ENCODE peak calls at places on chromosomes 16 and 17, in nine cellular contexts. One of them, this sample, is unnamed.

GRCh38 chr17:73030995-73031394 is 61.5 kb downstream of the SLC39A11 start:
- ATAC-seq in K562: no peak
- ATAC-seq in left lung: no peak
- ATAC-seq in GM23338: no peak
- ATAC-seq in right cardiac atrium: no peak
- ATAC-seq in CD8-positive, alpha-beta T cell: no peak
- ATAC-seq in IMR-90: no peak
- ATAC-seq in CD4-positive, alpha-beta T cell: no peak
- ATAC-seq in pancreas: no peak
- ATAC-seq in this sample: no peak

GRCh38 chr16:20484726-20485125 is 33.4 kb downstream of the ACSM2A start:
- ATAC-seq in K562: peak; percentile 69
- ATAC-seq in left lung: no peak
- ATAC-seq in GM23338: no peak
- ATAC-seq in right cardiac atrium: no peak
- ATAC-seq in CD8-positive, alpha-beta T cell: no peak
- ATAC-seq in IMR-90: no peak
- ATAC-seq in CD4-positive, alpha-beta T cell: no peak
- ATAC-seq in pancreas: no peak
- ATAC-seq in this sample: no peak

GRCh38 chr16:30724641-30725464 is 23.4 kb upstream of the PHKG2 start:
- ATAC-seq in K562: no peak
- ATAC-seq in left lung: peak; percentile 49
- ATAC-seq in GM23338: no peak
- ATAC-seq in right cardiac atrium: peak; percentile 49
- ATAC-seq in CD8-positive, alpha-beta T cell: no peak
- ATAC-seq in IMR-90: no peak
- ATAC-seq in CD4-positive, alpha-beta T cell: no peak
- ATAC-seq in pancreas: peak; percentile 52
- ATAC-seq in this sample: peak; percentile 57

GRCh38 chr17:350706-351435 is 1.7 kb downstream of the RPH3AL start:
- ATAC-seq in K562: no peak
- ATAC-seq in left lung: peak; percentile 50
- ATAC-seq in GM23338: no peak
- ATAC-seq in right cardiac atrium: peak; percentile 94
- ATAC-seq in CD8-positive, alpha-beta T cell: no peak
- ATAC-seq in IMR-90: peak; percentile 62
- ATAC-seq in CD4-positive, alpha-beta T cell: no peak
- ATAC-seq in pancreas: peak; percentile 31
- ATAC-seq in this sample: peak; percentile 89

GRCh38 chr17:4488989-4489595 is 9.6 kb upstream of the SPNS2 start:
- ATAC-seq in K562: no peak
- ATAC-seq in left lung: peak; percentile 79
- ATAC-seq in GM23338: no peak
- ATAC-seq in right cardiac atrium: no peak
- ATAC-seq in CD8-positive, alpha-beta T cell: no peak
- ATAC-seq in IMR-90: no peak
- ATAC-seq in CD4-positive, alpha-beta T cell: no peak
- ATAC-seq in pancreas: peak; percentile 11
- ATAC-seq in this sample: no peak

GRCh38 chr16:30609928-30610839 is at the start of gene ZNF689:
- ATAC-seq in K562: peak; percentile 91
- ATAC-seq in left lung: peak; percentile 96
- ATAC-seq in GM23338: peak; percentile 92
- ATAC-seq in right cardiac atrium: peak; percentile 97
- ATAC-seq in CD8-positive, alpha-beta T cell: peak; percentile 88
- ATAC-seq in IMR-90: peak; percentile 88
- ATAC-seq in CD4-positive, alpha-beta T cell: peak; percentile 92
- ATAC-seq in pancreas: peak; percentile 94
- ATAC-seq in this sample: peak; percentile 99

GRCh38 chr17:43574896-43575525 is 28.9 kb upstream of the ETV4 start:
- ATAC-seq in K562: no peak
- ATAC-seq in left lung: no peak
- ATAC-seq in GM23338: no peak
- ATAC-seq in right cardiac atrium: no peak
- ATAC-seq in CD8-positive, alpha-beta T cell: no peak
- ATAC-seq in IMR-90: no peak
- ATAC-seq in CD4-positive, alpha-beta T cell: no peak
- ATAC-seq in pancreas: no peak
- ATAC-seq in this sample: no peak

GRCh38 chr17:37614391-37614790 is 5.2 kb upstream of the SYNRG start:
- ATAC-seq in K562: no peak
- ATAC-seq in left lung: no peak
- ATAC-seq in GM23338: no peak
- ATAC-seq in right cardiac atrium: no peak
- ATAC-seq in CD8-positive, alpha-beta T cell: no peak
- ATAC-seq in IMR-90: peak; percentile 64
- ATAC-seq in CD4-positive, alpha-beta T cell: no peak
- ATAC-seq in pancreas: no peak
- ATAC-seq in this sample: no peak

GRCh38 chr16:23132921-23133532 is 16.2 kb downstream of the USP31 start:
- ATAC-seq in K562: no peak
- ATAC-seq in left lung: peak; percentile 19
- ATAC-seq in GM23338: peak; percentile 59
- ATAC-seq in right cardiac atrium: peak; percentile 85
- ATAC-seq in CD8-positive, alpha-beta T cell: no peak
- ATAC-seq in IMR-90: peak; percentile 46
- ATAC-seq in CD4-positive, alpha-beta T cell: no peak
- ATAC-seq in pancreas: no peak
- ATAC-seq in this sample: peak; percentile 33

GRCh38 chr17:7077911-7078546 is 2.0 kb downstream of the CLEC10A start:
- ATAC-seq in K562: no peak
- ATAC-seq in left lung: no peak
- ATAC-seq in GM23338: no peak
- ATAC-seq in right cardiac atrium: no peak
- ATAC-seq in CD8-positive, alpha-beta T cell: no peak
- ATAC-seq in IMR-90: no peak
- ATAC-seq in CD4-positive, alpha-beta T cell: no peak
- ATAC-seq in pancreas: no peak
- ATAC-seq in this sample: no peak

GRCh38 chr16:72859581-72859980 is 188.3 kb downstream of the ZFHX3 start:
- ATAC-seq in K562: no peak
- ATAC-seq in left lung: no peak
- ATAC-seq in GM23338: no peak
- ATAC-seq in right cardiac atrium: no peak
- ATAC-seq in CD8-positive, alpha-beta T cell: no peak
- ATAC-seq in IMR-90: no peak
- ATAC-seq in CD4-positive, alpha-beta T cell: no peak
- ATAC-seq in pancreas: no peak
- ATAC-seq in this sample: no peak

GRCh38 chr16:72860726-72861562 is 187.0 kb downstream of the ZFHX3 start:
- ATAC-seq in K562: no peak
- ATAC-seq in left lung: peak; percentile 29
- ATAC-seq in GM23338: no peak
- ATAC-seq in right cardiac atrium: no peak
- ATAC-seq in CD8-positive, alpha-beta T cell: no peak
- ATAC-seq in IMR-90: no peak
- ATAC-seq in CD4-positive, alpha-beta T cell: no peak
- ATAC-seq in pancreas: peak; percentile 21
- ATAC-seq in this sample: no peak

GRCh38 chr16:72858611-72859493 is 189.1 kb downstream of the ZFHX3 start:
- ATAC-seq in K562: no peak
- ATAC-seq in left lung: no peak
- ATAC-seq in GM23338: no peak
- ATAC-seq in right cardiac atrium: peak; percentile 82
- ATAC-seq in CD8-positive, alpha-beta T cell: no peak
- ATAC-seq in IMR-90: peak; percentile 89
- ATAC-seq in CD4-positive, alpha-beta T cell: no peak
- ATAC-seq in pancreas: peak; percentile 34
- ATAC-seq in this sample: peak; percentile 22

GRCh38 chr16:72856797-72857196 is 191.1 kb downstream of the ZFHX3 start:
- ATAC-seq in K562: peak; percentile 52
- ATAC-seq in left lung: peak; percentile 17
- ATAC-seq in GM23338: peak; percentile 87
- ATAC-seq in right cardiac atrium: no peak
- ATAC-seq in CD8-positive, alpha-beta T cell: no peak
- ATAC-seq in IMR-90: no peak
- ATAC-seq in CD4-positive, alpha-beta T cell: no peak
- ATAC-seq in pancreas: peak; percentile 59
- ATAC-seq in this sample: no peak

DNA sequence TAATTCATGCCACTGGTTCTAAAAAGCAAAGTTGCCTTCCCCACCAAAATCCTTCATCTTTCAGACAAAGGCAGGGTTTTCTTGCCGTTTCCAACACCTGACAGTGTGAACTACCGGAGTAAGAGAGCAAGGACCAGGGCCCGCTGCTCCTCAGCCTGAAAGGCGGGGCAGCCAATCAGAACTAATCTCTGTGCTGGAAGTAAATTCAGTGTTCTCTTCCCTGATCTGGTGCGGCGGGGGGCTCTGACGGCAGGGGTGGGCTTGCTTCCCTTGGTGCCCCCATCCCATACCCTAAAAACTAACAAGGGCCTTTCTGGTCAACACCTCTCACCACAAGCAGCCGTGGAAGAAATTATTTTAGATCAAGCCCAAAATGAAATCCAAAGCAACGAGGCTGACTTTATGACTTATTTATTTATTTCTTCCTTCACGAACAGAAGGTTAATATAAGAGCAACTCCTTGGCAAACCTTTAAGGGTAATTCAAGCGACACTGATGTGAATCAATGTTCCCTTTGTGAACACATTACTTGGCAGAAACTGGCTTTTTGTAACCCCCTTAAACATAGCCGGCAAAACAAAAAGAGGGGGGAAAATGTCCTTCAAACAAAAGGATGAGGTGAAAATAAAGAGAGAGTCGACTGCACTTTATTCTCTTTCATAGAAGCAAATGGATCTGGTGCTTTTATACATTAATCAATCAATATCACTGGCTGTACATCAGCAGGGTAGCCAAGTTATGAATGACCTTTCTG is 189.9 kb downstream of the ZFHX3 start:
- ATAC-seq in K562: no peak
- ATAC-seq in left lung: no peak
- ATAC-seq in GM23338: peak; percentile 22
- ATAC-seq in right cardiac atrium: no peak
- ATAC-seq in CD8-positive, alpha-beta T cell: no peak
- ATAC-seq in IMR-90: no peak
- ATAC-seq in CD4-positive, alpha-beta T cell: no peak
- ATAC-seq in pancreas: no peak
- ATAC-seq in this sample: no peak
- H3K27ac ChIP-seq in K562: no peak overlapping the region
- H3K27ac ChIP-seq in left lung: peak overlapping the region; percentile 7
- H3K27ac ChIP-seq in GM23338: no peak overlapping the region
- H3K27ac ChIP-seq in right cardiac atrium: peak overlapping the region; percentile 61
- H3K27ac ChIP-seq in CD8-positive, alpha-beta T cell: no peak overlapping the region
- H3K27ac ChIP-seq in IMR-90: no peak overlapping the region
- H3K27ac ChIP-seq in CD4-positive, alpha-beta T cell: no peak overlapping the region
- H3K27ac ChIP-seq in pancreas: no peak overlapping the region
- H3K27ac ChIP-seq in this sample: peak overlapping the region; percentile 58

GRCh38 chr17:17022011-17022800 is 20.1 kb upstream of the MPRIP start:
- ATAC-seq in K562: no peak
- ATAC-seq in left lung: no peak
- ATAC-seq in GM23338: no peak
- ATAC-seq in right cardiac atrium: no peak
- ATAC-seq in CD8-positive, alpha-beta T cell: no peak
- ATAC-seq in IMR-90: no peak
- ATAC-seq in CD4-positive, alpha-beta T cell: no peak
- ATAC-seq in pancreas: no peak
- ATAC-seq in this sample: no peak
- H3K27ac ChIP-seq in K562: no peak overlapping the region
- H3K27ac ChIP-seq in left lung: no peak overlapping the region
- H3K27ac ChIP-seq in GM23338: no peak overlapping the region
- H3K27ac ChIP-seq in right cardiac atrium: peak overlapping the region; percentile 43
- H3K27ac ChIP-seq in CD8-positive, alpha-beta T cell: no peak overlapping the region
- H3K27ac ChIP-seq in IMR-90: no peak overlapping the region
- H3K27ac ChIP-seq in CD4-positive, alpha-beta T cell: no peak overlapping the region
- H3K27ac ChIP-seq in pancreas: peak overlapping the region; percentile 79
- H3K27ac ChIP-seq in this sample: peak overlapping the region; percentile 58

DNA sequence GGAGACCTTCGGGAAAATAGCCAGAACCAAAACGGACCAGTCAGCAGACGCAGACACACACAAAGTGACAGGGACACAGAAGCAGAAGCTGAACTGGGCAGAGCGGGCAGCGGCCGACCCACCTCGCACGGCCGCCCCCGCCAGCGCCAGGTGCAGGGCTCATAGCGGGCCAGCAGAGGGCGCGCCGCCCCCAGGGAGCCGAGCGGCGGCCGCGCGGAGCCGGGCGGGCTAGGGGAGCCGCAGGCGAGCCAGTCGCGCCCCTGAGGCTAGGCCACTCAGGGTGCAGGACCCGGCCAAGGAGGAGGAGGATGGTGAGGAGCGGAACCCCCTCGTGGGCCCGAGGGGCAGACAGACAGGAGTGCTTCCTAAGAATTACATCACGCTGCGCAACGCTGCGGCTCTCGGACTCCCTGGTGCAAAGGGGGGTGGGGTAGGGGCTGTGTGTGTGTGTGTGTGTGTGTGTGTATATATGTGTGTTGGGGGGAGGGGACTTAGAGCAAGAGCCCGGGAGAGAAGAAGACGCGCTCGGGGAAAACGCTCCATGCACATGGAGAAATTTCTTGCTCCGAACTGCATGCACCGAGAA is 919 bp upstream of the NOG start:
- ATAC-seq in K562: peak; percentile 96
- ATAC-seq in left lung: peak; percentile 85
- ATAC-seq in GM23338: peak; percentile 48
- ATAC-seq in right cardiac atrium: peak; percentile 83
- ATAC-seq in CD8-positive, alpha-beta T cell: peak; percentile 63
- ATAC-seq in IMR-90: peak; percentile 53
- ATAC-seq in CD4-positive, alpha-beta T cell: peak; percentile 51
- ATAC-seq in pancreas: peak; percentile 78
- ATAC-seq in this sample: peak; percentile 61
- H3K27ac ChIP-seq in K562: no peak overlapping the region
- H3K27ac ChIP-seq in left lung: peak overlapping the region; percentile 39
- H3K27ac ChIP-seq in GM23338: no peak overlapping the region
- H3K27ac ChIP-seq in right cardiac atrium: no peak overlapping the region
- H3K27ac ChIP-seq in CD8-positive, alpha-beta T cell: peak overlapping the region; percentile 46
- H3K27ac ChIP-seq in IMR-90: no peak overlapping the region
- H3K27ac ChIP-seq in CD4-positive, alpha-beta T cell: peak overlapping the region; percentile 44
- H3K27ac ChIP-seq in pancreas: no peak overlapping the region
- H3K27ac ChIP-seq in this sample: no peak overlapping the region

GRCh38 chr17:57480438-57481196 is 224.3 kb downstream of the MSI2 start:
- ATAC-seq in K562: peak; percentile 56
- ATAC-seq in left lung: peak; percentile 58
- ATAC-seq in GM23338: no peak
- ATAC-seq in right cardiac atrium: no peak
- ATAC-seq in CD8-positive, alpha-beta T cell: peak; percentile 31
- ATAC-seq in IMR-90: peak; percentile 40
- ATAC-seq in CD4-positive, alpha-beta T cell: peak; percentile 24
- ATAC-seq in pancreas: no peak
- ATAC-seq in this sample: no peak
- H3K27ac ChIP-seq in K562: no peak overlapping the region
- H3K27ac ChIP-seq in left lung: no peak overlapping the region
- H3K27ac ChIP-seq in GM23338: no peak overlapping the region
- H3K27ac ChIP-seq in right cardiac atrium: peak overlapping the region; percentile 56
- H3K27ac ChIP-seq in CD8-positive, alpha-beta T cell: no peak overlapping the region
- H3K27ac ChIP-seq in IMR-90: no peak overlapping the region
- H3K27ac ChIP-seq in CD4-positive, alpha-beta T cell: no peak overlapping the region
- H3K27ac ChIP-seq in pancreas: no peak overlapping the region
- H3K27ac ChIP-seq in this sample: peak overlapping the region; percentile 64